ENCODE peak calls at places on chromosomes 5 and 9, in nine cellular contexts. X is CD8-positive, alpha-beta T cell; F is activated gamma-delta T cell; A is heart left ventricle; Y is Kasumi-1; L is activated T-cell treated with anti-CD3 and anti-CD28 coated beads, Interleukin-2, amount 50 U/mL, for 4 hours; Q is transverse colon; K is WTC11; G is NCI-H345. I is an unnamed sample.

GRCh38 chr5:117207088-117207668 is 632.6 kb upstream of the SEMA6A start:
- DNase-seq in L (no peak), Q (no peak), F (no peak), G (no peak), X (no peak), K (peak), Y (no peak), A (no peak), I (no peak)

GRCh38 chr5:135996611-135997010 is 32.2 kb upstream of the TGFBI start:
- DNase-seq in L (no peak), Y (no peak), K (no peak), X (no peak), A (no peak), Q (no peak), F (no peak), G (no peak), I (no peak)

GRCh38 chr9:96509026-96509425 is 59.1 kb downstream of the HABP4 start:
- DNase-seq in Y (no peak), F (no peak), A (no peak), L (no peak), G (no peak), Q (no peak), X (no peak), K (no peak), I (no peak)

GRCh38 chr5:153515269-153515668 is 24.8 kb downstream of the GRIA1 start:
- DNase-seq in L (no peak), Y (no peak), F (no peak), Q (no peak), X (no peak), G (no peak), K (no peak), A (no peak), I (no peak)

GRCh38 chr5:34474573-34475021 is 181.5 kb upstream of the RAI14 start:
- DNase-seq in G (peak), X (no peak), K (no peak), Y (peak), Q (no peak), L (no peak), A (no peak), F (no peak), I (no peak)

GRCh38 chr5:143011621-143012020 is 241.4 kb downstream of the ARHGAP26 start:
- DNase-seq in Y (peak), G (peak), X (no peak), L (no peak), Q (no peak), F (no peak), A (no peak), K (no peak), I (no peak)

GRCh38 chr9:72749276-72749675 is 203.6 kb downstream of the ALDH1A1 start:
- DNase-seq in A (no peak), L (no peak), G (no peak), X (no peak), K (no peak), Y (no peak), Q (peak), F (no peak), I (no peak)

GRCh38 chr5:58795327-58795726 is 212.5 kb downstream of the RAB3C start:
- DNase-seq in L (no peak), F (no peak), A (no peak), K (no peak), G (no peak), X (no peak), Q (no peak), Y (no peak), I (no peak)

GRCh38 chr9:126638571-126639132 is 24.9 kb downstream of the LMX1B start:
- DNase-seq in X (no peak), K (peak), Y (no peak), F (no peak), Q (no peak), G (no peak), L (no peak), A (no peak), I (no peak)

GRCh38 chr5:83118471-83118870 is 41.1 kb downstream of the XRCC4 start:
- DNase-seq in X (no peak), Y (no peak), A (no peak), L (no peak), F (no peak), K (no peak), G (no peak), Q (no peak), I (no peak)

GRCh38 chr9:128898382-128898781 is 16.4 kb downstream of the LRRC8A start:
- DNase-seq in A (no peak), L (no peak), K (no peak), F (no peak), Q (no peak), Y (no peak), X (no peak), G (no peak), I (no peak)

GRCh38 chr9:122807271-122807900 is 7.5 kb downstream of the OR1K1 start:
- DNase-seq in K (no peak), F (no peak), Y (no peak), X (no peak), L (no peak), G (no peak), A (no peak), Q (no peak), I (no peak)

GRCh38 chr9:12776775-12777055 is 1.9 kb downstream of the LURAP1L start:
- DNase-seq in Y (no peak), K (no peak), Q (no peak), X (no peak), L (no peak), G (no peak), F (no peak), A (no peak), I (no peak)

GRCh38 chr5:38473008-38473407 is 83.4 kb downstream of the LIFR start:
- DNase-seq in F (no peak), X (no peak), K (no peak), G (no peak), Y (no peak), A (peak), L (no peak), Q (no peak), I (no peak)

GRCh38 chr9:123556464-123557435 is 200.8 kb downstream of the CRB2 start:
- DNase-seq in L (no peak), A (no peak), Y (peak), Q (no peak), K (no peak), X (no peak), F (no peak), G (no peak), I (no peak)

GRCh38 chr5:167970002-167970401 is 321.4 kb upstream of the WWC1 start:
- DNase-seq in K (no peak), F (no peak), X (no peak), G (no peak), A (no peak), Q (no peak), Y (no peak), L (no peak), I (no peak)

GRCh38 chr5:90949469-90950358 is 391.1 kb downstream of the ADGRV1 start:
- DNase-seq in A (no peak), K (no peak), L (no peak), G (no peak), F (no peak), Q (no peak), Y (no peak), X (no peak), I (no peak)

GRCh38 chr5:159094745-159095144 is 5.0 kb downstream of the EBF1 start:
- DNase-seq in Y (no peak), Q (peak), G (peak), A (peak), X (peak), K (peak), L (peak), F (no peak), I (no peak)

GRCh38 chr5:43702815-43703214 is 99.8 kb downstream of the NNT start:
- DNase-seq in F (no peak), Y (no peak), A (no peak), X (no peak), Q (no peak), K (no peak), G (no peak), L (no peak), I (no peak)

GRCh38 chr5:74113987-74114386 is 488.0 kb downstream of the ARHGEF28 start:
- DNase-seq in Y (no peak), X (no peak), G (no peak), Q (no peak), F (no peak), A (no peak), K (no peak), L (no peak), I (no peak)

GRCh38 chr5:132057498-132058255 is 2.8 kb upstream of the IL3 start:
- DNase-seq in X (no peak), Y (no peak), F (no peak), L (peak), G (no peak), A (peak), Q (peak), K (no peak), I (no peak)

GRCh38 chr9:4241552-4241951 is 58.3 kb downstream of the GLIS3 start:
- DNase-seq in K (no peak), X (no peak), G (no peak), L (no peak), Q (no peak), Y (no peak), A (no peak), F (no peak), I (no peak)

GRCh38 chr5:57687641-57688040 is 205.0 kb upstream of the ACTBL2 start:
- DNase-seq in Y (no peak), L (no peak), X (no peak), K (no peak), A (no peak), F (no peak), G (no peak), Q (no peak), I (no peak)

GRCh38 chr9:36450110-36450732 is 50.2 kb upstream of the RNF38 start:
- DNase-seq in Y (peak), X (no peak), K (no peak), F (no peak), Q (no peak), A (no peak), L (peak), G (peak), I (no peak)

GRCh38 chr5:102638316-102638715 is 116.8 kb upstream of the PAM start:
- DNase-seq in L (no peak), F (no peak), G (no peak), K (no peak), X (no peak), Q (no peak), Y (no peak), A (no peak), I (no peak)

GRCh38 chr5:163453705-163454104 is 6.2 kb downstream of the NUDCD2 start:
- DNase-seq in K (no peak), G (no peak), X (no peak), Y (no peak), F (no peak), A (no peak), L (no peak), Q (no peak), I (no peak)

GRCh38 chr9:113807173-113808061 is 68.7 kb upstream of the ZNF618 start:
- DNase-seq in F (no peak), Q (peak), Y (peak), A (peak), X (peak), K (peak), L (no peak), G (peak), I (no peak)

GRCh38 chr5:115179068-115179958 is 9.6 kb upstream of the TRIM36 start:
- DNase-seq in A (no peak), Y (no peak), F (no peak), L (no peak), K (peak), X (no peak), G (no peak), Q (peak), I (no peak)

GRCh38 chr9:37706290-37706689 is 47.3 kb upstream of the TRMT10B start:
- DNase-seq in F (no peak), A (no peak), Y (no peak), G (no peak), X (no peak), Q (no peak), L (no peak), K (no peak), I (no peak)

GRCh38 chr9:132505961-132506691 is 76.3 kb upstream of the BARHL1 start:
- DNase-seq in Y (no peak), Q (no peak), L (no peak), F (no peak), K (no peak), A (no peak), G (no peak), X (no peak), I (no peak)

GRCh38 chr9:5269249-5269715 is 35.2 kb downstream of the RLN2 start:
- DNase-seq in G (no peak), Y (no peak), L (no peak), X (no peak), K (no peak), Q (no peak), F (no peak), A (no peak), I (no peak)

GRCh38 chr9:85639675-85640186 is 102.0 kb downstream of the AGTPBP1 start:
- DNase-seq in L (no peak), A (no peak), G (no peak), Y (no peak), K (no peak), F (no peak), X (no peak), Q (no peak), I (no peak)

GRCh38 chr9:124267271-124267807 is 9.6 kb downstream of the NEK6 start:
- DNase-seq in Q (peak), A (no peak), X (no peak), F (no peak), L (no peak), Y (peak), K (no peak), G (peak), I (peak)

GRCh38 chr5:160545832-160546231 is 124.2 kb downstream of the PTTG1 start:
- DNase-seq in L (no peak), A (no peak), G (no peak), K (no peak), F (no peak), X (no peak), Q (no peak), Y (no peak), I (no peak)

GRCh38 chr5:133232011-133232410 is 180.2 kb downstream of the HSPA4 start:
- DNase-seq in Q (peak), L (no peak), Y (no peak), K (no peak), A (no peak), F (no peak), G (no peak), X (no peak), I (no peak)